ENCODE peak calls at places on chromosomes 16 and 17, in seven cellular contexts. B is mammary epithelial cell, W is B cell, C is Caco-2, U is fibroblast of the aortic adventitia, V is hepatocyte, L is AG09309. O is an unnamed sample.

GRCh38 chr17:28901866-28902818 is 737 bp downstream of the DHRS13 start:
- DNase-seq in B (no peak), W (no peak), C (peak; percentile 76), U (no peak), V (peak; percentile 75), L (no peak), O (no peak)

GRCh38 chr17:2865228-2865627 is 69.0 kb downstream of the RAP1GAP2 start:
- DNase-seq in B (no peak), W (no peak), C (no peak), U (no peak), V (no peak), L (no peak), O (no peak)

GRCh38 chr17:789160-789840 is 7.1 kb downstream of the MRM3 start:
- DNase-seq in B (no peak), W (no peak), C (no peak), U (no peak), V (no peak), L (no peak), O (no peak)

GRCh38 chr16:54326266-54326662 is 39.7 kb upstream of the IRX3 start:
- DNase-seq in B (no peak), W (no peak), C (no peak), U (peak; percentile 40), V (no peak), L (no peak), O (peak; percentile 35)

GRCh38 chr16:9039208-9039607 is 52.2 kb upstream of the HAPSTR1 start:
- DNase-seq in B (no peak), W (no peak), C (no peak), U (peak; percentile 39), V (no peak), L (no peak), O (peak; percentile 14)

GRCh38 chr17:77455111-77455877 is 314.5 kb downstream of the SEC14L1 start:
- DNase-seq in B (peak; percentile 93), W (no peak), C (no peak), U (no peak), V (no peak), L (no peak), O (no peak)

GRCh38 chr17:6070280-6070894 is at the start of gene WSCD1:
- DNase-seq in B (no peak), W (no peak), C (no peak), U (no peak), V (peak; percentile 72), L (no peak), O (no peak)

GRCh38 chr17:83057793-83058477 is 21.5 kb upstream of the METRNL start:
- DNase-seq in B (no peak), W (peak; percentile 25), C (no peak), U (no peak), V (no peak), L (no peak), O (no peak)

GRCh38 chr16:10599626-10600025 is 19.2 kb upstream of the EMP2 start:
- DNase-seq in B (no peak), W (no peak), C (no peak), U (no peak), V (no peak), L (no peak), O (no peak)

GRCh38 chr16:73010150-73010676 is 37.7 kb downstream of the ZFHX3 start:
- DNase-seq in B (no peak), W (no peak), C (no peak), U (no peak), V (no peak), L (no peak), O (no peak)

GRCh38 chr17:63911657-63912100 is 621 bp upstream of the CSHL1 start:
- DNase-seq in B (no peak), W (peak; percentile 68), C (no peak), U (peak; percentile 22), V (peak; percentile 48), L (no peak), O (no peak)

GRCh38 chr16:20383106-20384029 is 21.2 kb downstream of the PDILT start:
- DNase-seq in B (peak; percentile 30), W (peak; percentile 53), C (peak; percentile 71), U (peak; percentile 61), V (peak; percentile 89), L (peak; percentile 17), O (peak; percentile 64)

GRCh38 chr17:40561871-40562611 is 3.2 kb downstream of the CCR7 start:
- DNase-seq in B (no peak), W (no peak), C (peak; percentile 15), U (no peak), V (peak; percentile 1), L (no peak), O (no peak)

GRCh38 chr16:27543801-27544200 is 5.9 kb downstream of the GTF3C1 start:
- DNase-seq in B (no peak), W (no peak), C (no peak), U (no peak), V (no peak), L (no peak), O (no peak)

GRCh38 chr17:39028690-39029089 is 61.5 kb upstream of the FBXO47 start:
- DNase-seq in B (no peak), W (no peak), C (no peak), U (no peak), V (no peak), L (no peak), O (no peak)

GRCh38 chr17:28812136-28812979 is 30.2 kb downstream of the FAM222B start:
- DNase-seq in B (peak; percentile 97), W (peak; percentile 95), C (peak; percentile 99), U (peak; percentile 95), V (peak; percentile 98), L (peak; percentile 71), O (peak; percentile 96)

GRCh38 chr17:31803494-31804213 is 55.4 kb downstream of the COPRS start:
- DNase-seq in B (no peak), W (no peak), C (peak; percentile 73), U (no peak), V (peak; percentile 76), L (no peak), O (no peak)

DNA sequence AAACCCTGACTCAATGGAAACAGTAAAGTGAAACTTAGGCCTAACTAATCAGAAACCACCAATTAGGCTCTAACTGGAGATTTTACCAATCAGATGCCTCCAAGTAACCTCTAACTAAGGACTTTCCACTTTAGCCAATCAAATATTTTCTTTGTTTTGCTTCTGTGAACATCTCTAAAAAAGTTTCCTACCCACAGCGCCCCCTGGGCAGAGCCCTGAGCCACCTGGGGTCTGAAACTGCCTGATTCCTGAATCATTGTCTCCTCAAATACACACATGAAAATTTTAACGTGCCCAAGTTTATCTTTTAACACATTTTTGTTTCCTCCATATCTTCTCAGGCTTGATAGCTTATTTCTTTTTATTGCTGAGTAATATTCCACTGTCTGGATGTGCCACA is 19.0 kb downstream of the ADAD2 start:
- DNase-seq in B (no peak), W (no peak), C (no peak), U (no peak), V (no peak), L (no peak), O (no peak)
- TF ChIP-seq CTCF in B (no peak), W (no peak), C (peak; percentile 9), U (no peak), V (no peak), L (no peak), O (peak; percentile 50)

GRCh38 chr16:46650224-46650623 is 29.0 kb upstream of the SHCBP1 start:
- DNase-seq in B (no peak), W (no peak), C (no peak), U (peak; percentile 77), V (no peak), L (no peak), O (no peak)

GRCh38 chr16:46649571-46649970 is 28.4 kb upstream of the SHCBP1 start:
- DNase-seq in B (no peak), W (no peak), C (no peak), U (peak; percentile 84), V (no peak), L (no peak), O (no peak)

GRCh38 chr16:46651305-46651704 is 30.1 kb upstream of the SHCBP1 start:
- DNase-seq in B (no peak), W (no peak), C (no peak), U (no peak), V (no peak), L (no peak), O (no peak)

DNA sequence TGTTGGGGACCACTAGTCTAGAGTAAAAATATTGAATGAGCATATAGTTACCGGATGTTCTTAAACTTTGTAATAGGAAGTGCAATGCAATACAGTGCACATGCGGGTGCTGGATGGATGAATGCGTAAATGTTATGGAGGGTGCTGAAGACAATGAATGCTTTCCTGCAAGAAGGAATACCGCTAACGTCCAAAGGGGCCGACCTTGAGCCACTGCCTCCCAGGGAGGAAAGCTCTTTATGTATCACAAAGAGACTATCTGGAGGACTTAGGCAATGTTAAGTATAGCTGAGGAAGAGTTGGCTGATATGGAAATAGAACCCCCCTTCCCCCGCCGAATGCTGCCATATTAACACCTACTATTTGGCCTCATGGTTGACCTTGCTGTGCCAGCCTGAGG is 27.5 kb upstream of the SHCBP1 start:
- DNase-seq in B (no peak), W (no peak), C (no peak), U (no peak), V (no peak), L (no peak), O (no peak)
- TF ChIP-seq CTCF in B (no peak), W (no peak), C (peak; percentile 16), U (peak; percentile 23), V (no peak), L (no peak), O (peak; percentile 27)

DNA sequence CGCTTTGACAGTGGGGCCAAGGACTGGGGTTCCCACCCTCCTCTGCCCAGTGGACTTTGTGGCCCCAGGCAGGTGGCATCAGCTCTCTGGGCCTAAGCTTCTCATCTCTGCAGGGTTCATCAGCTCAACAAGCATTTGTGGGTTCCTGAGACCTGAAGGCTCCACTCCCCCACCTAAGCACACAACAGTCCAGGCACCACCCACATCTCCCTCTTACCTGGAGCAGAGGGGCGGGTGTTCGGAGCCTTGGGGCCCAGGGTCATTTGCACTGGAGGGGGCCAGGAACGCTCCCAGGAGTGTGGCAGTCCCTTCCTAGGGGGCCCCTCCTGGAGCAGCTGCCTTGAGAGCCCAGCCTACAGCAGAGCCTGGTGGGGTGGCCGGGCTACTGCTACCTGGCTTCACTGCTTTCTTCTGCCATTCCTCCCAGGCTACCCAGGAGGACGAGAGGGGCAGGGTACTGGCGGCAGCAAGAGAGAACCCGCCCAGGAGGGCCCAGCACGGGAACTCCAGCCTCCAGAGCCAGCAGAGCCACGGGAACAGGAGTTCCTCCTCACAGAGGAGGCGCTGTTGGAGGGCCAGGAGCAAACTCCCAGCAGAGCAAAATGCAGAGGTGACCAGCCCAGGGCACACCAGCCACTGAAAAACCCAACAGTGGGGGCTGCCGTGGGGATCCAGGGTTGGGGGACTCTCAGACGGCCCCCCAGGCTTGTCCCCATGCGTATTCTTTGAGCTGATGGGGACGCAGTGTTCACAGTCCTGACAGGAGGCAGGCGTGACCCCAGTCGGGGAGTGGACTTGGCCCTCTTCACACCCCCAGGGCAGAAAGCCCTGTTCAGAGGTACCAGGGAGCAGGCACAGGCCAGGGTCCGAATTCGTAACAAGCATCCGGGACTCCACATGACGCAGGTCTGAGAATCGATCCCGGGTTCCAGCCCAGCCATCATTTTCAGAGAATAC is 35.1 kb upstream of the SLC38A10 start:
- DNase-seq in B (no peak), W (no peak), C (peak; percentile 93), U (no peak), V (peak; percentile 78), L (no peak), O (no peak)
- TF ChIP-seq CTCF in B (peak; percentile 15), W (no peak), C (no peak), U (no peak), V (no peak), L (no peak), O (peak; percentile 13)

DNA sequence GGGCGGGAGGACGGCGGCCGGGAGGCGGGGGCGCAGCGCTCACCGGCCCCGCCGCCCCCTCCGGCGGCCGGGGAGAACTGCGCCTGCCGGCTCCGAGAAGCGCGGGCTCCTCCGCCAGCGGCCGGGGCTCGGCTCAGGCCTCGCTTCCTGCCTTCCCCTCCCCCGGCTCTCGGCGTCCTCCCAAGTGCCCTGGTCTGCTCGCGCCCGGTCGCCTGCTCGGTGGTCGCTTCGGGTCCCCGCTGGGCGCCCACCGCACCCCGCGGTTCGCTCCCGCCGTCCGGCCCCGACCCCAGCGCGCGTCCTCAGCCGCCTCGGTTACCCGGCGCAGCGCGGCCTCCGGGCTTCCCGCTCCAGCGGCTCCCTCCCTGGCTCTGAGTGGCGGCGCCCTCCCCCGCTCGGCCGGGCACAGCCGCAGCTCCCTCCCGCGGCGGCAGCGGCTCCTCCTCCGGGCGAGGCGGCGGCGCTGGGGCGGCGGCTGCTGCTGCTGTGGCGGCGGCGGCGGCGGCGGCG is 294 bp downstream of the UBTF start:
- DNase-seq in B (peak; percentile 70), W (peak; percentile 72), C (no peak), U (peak; percentile 54), V (peak; percentile 91), L (no peak), O (no peak)
- TF ChIP-seq CTCF in B (peak; percentile 40), W (no peak), C (peak; percentile 24), U (peak; percentile 44), V (peak; percentile 28), L (peak; percentile 16), O (peak; percentile 48)

O was measured in HFFc6.